ENCODE peak calls at places on chromosome 14, in seven cellular contexts. O, C, Q, X, B, L and G are unnamed samples.

GRCh38 chr14:73236752-73237218 is 521 bp upstream of the PAPLN start:
- ATAC-seq in O (no peak), C (no peak), Q (no peak), X (no peak), B (no peak), L (no peak), G (no peak)

GRCh38 chr14:105490318-105490571 is 801 bp upstream of the TEDC1 start:
- ATAC-seq in O (no peak), C (no peak), Q (peak), X (no peak), B (no peak), L (peak), G (peak)

GRCh38 chr14:68795602-68796417 is 2.9 kb upstream of the ZFP36L1 start:
- ATAC-seq in O (peak), C (peak), Q (peak), X (peak), B (peak), L (peak), G (peak)

GRCh38 chr14:20668969-20669368 is 15.4 kb upstream of the RNASE4 start:
- ATAC-seq in O (no peak), C (no peak), Q (no peak), X (no peak), B (no peak), L (no peak), G (no peak)

GRCh38 chr14:84857129-84857528 is 672.8 kb upstream of the FLRT2 start:
- ATAC-seq in O (no peak), C (no peak), Q (no peak), X (no peak), B (no peak), L (no peak), G (no peak)

GRCh38 chr14:88535149-88535548 is 19.7 kb downstream of the PTPN21 start:
- ATAC-seq in O (peak), C (peak), Q (peak), X (peak), B (peak), L (no peak), G (no peak)

GRCh38 chr14:99943620-99944019 is 121.6 kb upstream of the EVL start:
- ATAC-seq in O (no peak), C (peak), Q (no peak), X (no peak), B (no peak), L (no peak), G (no peak)

GRCh38 chr14:100860556-100861187 is 34.8 kb downstream of the MEG3 start:
- ATAC-seq in O (no peak), C (no peak), Q (no peak), X (peak), B (no peak), L (no peak), G (no peak)

GRCh38 chr14:70515796-70516195 is 19.0 kb downstream of the ADAM20 start:
- ATAC-seq in O (no peak), C (no peak), Q (no peak), X (no peak), B (no peak), L (peak), G (no peak)

GRCh38 chr14:63986789-63987533 is 134.2 kb downstream of the SYNE2 start:
- ATAC-seq in O (no peak), C (no peak), Q (no peak), X (no peak), B (no peak), L (peak), G (peak)

GRCh38 chr14:63707216-63707615 is 20.6 kb downstream of the SGPP1 start:
- ATAC-seq in O (no peak), C (no peak), Q (no peak), X (no peak), B (no peak), L (no peak), G (no peak)

GRCh38 chr14:93619176-93619793 is 169.0 kb downstream of the PRIMA1 start:
- ATAC-seq in O (peak), C (peak), Q (peak), X (no peak), B (no peak), L (peak), G (no peak)

GRCh38 chr14:59281613-59282012 is 93.1 kb downstream of the DAAM1 start:
- ATAC-seq in O (no peak), C (no peak), Q (no peak), X (no peak), B (no peak), L (no peak), G (peak)

GRCh38 chr14:94474581-94475031 is 1.4 kb downstream of the SERPINA9 start:
- ATAC-seq in O (no peak), C (no peak), Q (no peak), X (no peak), B (no peak), L (no peak), G (no peak)

GRCh38 chr14:91889477-91890211 is 22.3 kb upstream of the TC2N start:
- ATAC-seq in O (no peak), C (peak), Q (peak), X (no peak), B (no peak), L (no peak), G (peak)

GRCh38 chr14:68286667-68287066 is 467.1 kb downstream of the RAD51B start:
- ATAC-seq in O (no peak), C (no peak), Q (no peak), X (no peak), B (no peak), L (no peak), G (no peak)

GRCh38 chr14:95134304-95134933 is 22.9 kb downstream of the DICER1 start:
- ATAC-seq in O (peak), C (peak), Q (no peak), X (no peak), B (no peak), L (no peak), G (no peak)

GRCh38 chr14:35949933-35950332 is 123.8 kb downstream of the BRMS1L start:
- ATAC-seq in O (no peak), C (no peak), Q (peak), X (no peak), B (no peak), L (no peak), G (no peak)

GRCh38 chr14:88204221-88204620 is 118.8 kb downstream of the KCNK10 start:
- ATAC-seq in O (no peak), C (no peak), Q (no peak), X (no peak), B (no peak), L (no peak), G (no peak)

GRCh38 chr14:59044707-59045106 is 143.8 kb upstream of the DAAM1 start:
- ATAC-seq in O (no peak), C (no peak), Q (no peak), X (no peak), B (no peak), L (no peak), G (no peak)

GRCh38 chr14:100246136-100246535 is 7.2 kb downstream of the YY1 start:
- ATAC-seq in O (peak), C (peak), Q (no peak), X (peak), B (no peak), L (no peak), G (no peak)

GRCh38 chr14:67704018-67704417 is 2.3 kb downstream of the RDH12 start:
- ATAC-seq in O (no peak), C (peak), Q (no peak), X (no peak), B (no peak), L (no peak), G (no peak)

GRCh38 chr14:58072288-58073071 is 79.5 kb downstream of the ARMH4 start:
- ATAC-seq in O (peak), C (peak), Q (peak), X (peak), B (peak), L (peak), G (peak)

GRCh38 chr14:105817971-105818711 is 291.8 kb downstream of the TMEM121 start:
- ATAC-seq in O (peak), C (no peak), Q (no peak), X (no peak), B (no peak), L (no peak), G (no peak)

GRCh38 chr14:92040431-92041040 is 677 bp upstream of the TRIP11 start:
- ATAC-seq in O (peak), C (peak), Q (peak), X (peak), B (peak), L (no peak), G (no peak)

GRCh38 chr14:44782775-44783238 is 178.9 kb downstream of the KLHL28 start:
- ATAC-seq in O (no peak), C (no peak), Q (peak), X (no peak), B (no peak), L (no peak), G (no peak)

GRCh38 chr14:96380735-96381134 is 11.2 kb upstream of the AK7 start:
- ATAC-seq in O (peak), C (no peak), Q (no peak), X (no peak), B (no peak), L (no peak), G (no peak)

GRCh38 chr14:91946313-91947195 is 940 bp downstream of the FBLN5 start:
- ATAC-seq in O (no peak), C (no peak), Q (peak), X (no peak), B (no peak), L (no peak), G (peak)

GRCh38 chr14:100261621-100262020 is 22.7 kb downstream of the YY1 start:
- ATAC-seq in O (peak), C (no peak), Q (no peak), X (no peak), B (no peak), L (no peak), G (no peak)

GRCh38 chr14:70332015-70332414 is 27.5 kb downstream of the COX16 start:
- ATAC-seq in O (no peak), C (peak), Q (no peak), X (no peak), B (no peak), L (no peak), G (no peak)

GRCh38 chr14:67763158-67763822 is 53.1 kb downstream of the ZFYVE26 start:
- ATAC-seq in O (no peak), C (peak), Q (no peak), X (peak), B (no peak), L (no peak), G (no peak)

GRCh38 chr14:92582706-92583452 is 69.3 kb downstream of the RIN3 start:
- ATAC-seq in O (peak), C (no peak), Q (no peak), X (no peak), B (no peak), L (no peak), G (no peak)

GRCh38 chr14:32211068-32211404 is 8.0 kb upstream of the RNU6-8 start:
- ATAC-seq in O (no peak), C (no peak), Q (no peak), X (peak), B (no peak), L (no peak), G (no peak)

GRCh38 chr14:72523397-72524157 is 370.3 kb downstream of the DPF3 start:
- ATAC-seq in O (no peak), C (peak), Q (no peak), X (no peak), B (no peak), L (no peak), G (peak)

GRCh38 chr14:55270832-55271571 is at the start of gene FBXO34:
- ATAC-seq in O (peak), C (peak), Q (peak), X (peak), B (peak), L (peak), G (peak)

GRCh38 chr14:52922656-52923055 is 28.2 kb downstream of the FERMT2 start:
- ATAC-seq in O (no peak), C (no peak), Q (no peak), X (no peak), B (no peak), L (no peak), G (no peak)

GRCh38 chr14:52926994-52927393 is 23.9 kb downstream of the FERMT2 start:
- ATAC-seq in O (no peak), C (peak), Q (peak), X (peak), B (no peak), L (peak), G (peak)

GRCh38 chr14:52919971-52920370 is 30.9 kb downstream of the FERMT2 start:
- ATAC-seq in O (no peak), C (peak), Q (peak), X (no peak), B (no peak), L (peak), G (no peak)

GRCh38 chr14:52922059-52922458 is 28.8 kb downstream of the FERMT2 start:
- ATAC-seq in O (no peak), C (no peak), Q (no peak), X (no peak), B (no peak), L (no peak), G (no peak)

GRCh38 chr14:52923902-52924575 is 26.8 kb downstream of the FERMT2 start:
- ATAC-seq in O (peak), C (peak), Q (no peak), X (peak), B (peak), L (no peak), G (no peak)
- TF ChIP-seq CTCF in O (peak), C (peak), Q (no peak), X (peak), B (no peak), L (peak), G (peak)

DNA sequence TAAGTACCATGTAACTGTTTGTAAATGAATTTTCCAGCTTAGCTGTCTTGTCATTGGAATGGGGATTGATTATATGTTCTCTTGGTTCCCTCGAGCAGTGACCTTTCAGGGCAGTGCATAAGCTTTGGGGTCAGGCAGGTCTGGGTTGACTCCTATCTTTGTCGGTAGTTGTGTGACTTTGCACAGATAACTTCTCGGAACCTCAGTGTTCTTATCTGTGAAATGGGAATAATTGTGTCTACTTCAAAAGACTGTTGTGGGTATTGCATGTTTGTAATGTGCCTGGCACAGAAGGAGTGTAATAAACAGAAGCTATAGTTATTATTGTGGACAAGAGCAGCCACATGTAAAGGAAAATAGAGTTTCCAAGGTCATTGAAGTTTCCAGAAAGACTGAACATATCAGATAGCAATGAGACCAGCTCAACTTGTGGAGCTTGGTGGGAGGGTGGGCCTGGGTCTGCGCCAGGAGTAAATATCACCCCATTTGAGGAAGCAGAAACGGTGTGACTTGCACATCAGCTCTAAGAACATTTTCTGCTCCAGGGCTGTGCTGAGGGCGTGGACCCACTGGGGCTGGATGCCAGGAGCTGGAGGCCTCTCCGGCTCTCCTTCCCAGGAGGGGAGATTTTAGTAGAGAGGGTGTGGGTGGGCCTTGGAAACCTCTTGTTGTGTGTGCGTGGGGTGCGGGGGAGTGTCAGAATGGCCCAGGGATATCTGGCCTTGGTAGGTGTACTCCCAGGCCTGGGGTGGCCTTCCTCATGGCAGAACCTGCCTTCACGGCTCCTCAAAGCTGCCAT is 19.8 kb downstream of the FOS start:
- ATAC-seq in O (no peak), C (no peak), Q (no peak), X (no peak), B (peak), L (no peak), G (peak)
- TF ChIP-seq POLR2A in O (no peak), C (peak), Q (peak), X (no peak), B (no peak), L (no peak), G (no peak)

DNA sequence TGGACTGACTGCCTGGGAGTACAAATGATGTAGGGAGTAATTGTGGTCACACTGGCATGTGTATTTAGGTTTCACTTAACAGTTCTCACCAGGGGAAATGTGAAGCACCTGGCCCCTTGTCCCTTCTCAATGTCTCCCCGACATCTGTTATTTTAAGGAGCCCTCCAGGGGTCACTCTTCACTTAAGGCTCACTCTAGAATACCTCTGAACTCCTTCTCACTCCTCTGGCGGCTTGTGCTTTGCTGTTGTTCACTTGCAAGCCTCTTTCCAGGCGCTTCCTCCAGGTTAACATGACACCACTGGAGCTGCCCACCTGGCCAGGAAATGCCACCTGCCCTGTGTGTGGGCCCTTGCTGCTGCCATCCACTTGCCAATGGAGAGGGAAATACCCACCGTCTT is 56.5 kb upstream of the GZMB start:
- ATAC-seq in O (peak), C (no peak), Q (no peak), X (peak), B (no peak), L (no peak), G (no peak)
- TF ChIP-seq CTCF in O (peak), C (no peak), Q (no peak), X (peak), B (no peak), L (no peak), G (no peak)

GRCh38 chr14:60648934-60649814 is at the start of gene SIX1:
- ATAC-seq in O (peak), C (peak), Q (peak), X (peak), B (peak), L (peak), G (peak)
- TF ChIP-seq POLR2A in O (no peak), C (no peak), Q (no peak), X (peak), B (no peak), L (peak), G (no peak)

GRCh38 chr14:21796912-21797311 is 123.3 kb upstream of the OR4E1 start:
- ATAC-seq in O (no peak), C (no peak), Q (no peak), X (no peak), B (no peak), L (no peak), G (no peak)
- TF ChIP-seq CTCF in O (no peak), C (no peak), Q (no peak), X (no peak), B (no peak), L (no peak), G (no peak)

GRCh38 chr14:103343905-103344797 is 10.1 kb downstream of the EIF5 start:
- ATAC-seq in O (peak), C (no peak), Q (no peak), X (no peak), B (no peak), L (no peak), G (no peak)
- TF ChIP-seq POLR2A in O (peak), C (no peak), Q (no peak), X (peak), B (no peak), L (no peak), G (no peak)

GRCh38 chr14:76489667-76490066 is 113.7 kb downstream of the ESRRB start:
- ATAC-seq in O (no peak), C (no peak), Q (no peak), X (no peak), B (no peak), L (no peak), G (no peak)

GRCh38 chr14:76480426-76480825 is 104.5 kb downstream of the ESRRB start:
- ATAC-seq in O (no peak), C (no peak), Q (no peak), X (no peak), B (no peak), L (no peak), G (no peak)

GRCh38 chr14:76486251-76486743 is 110.4 kb downstream of the ESRRB start:
- ATAC-seq in O (peak), C (no peak), Q (no peak), X (no peak), B (no peak), L (no peak), G (no peak)

GRCh38 chr14:76488551-76488950 is 112.6 kb downstream of the ESRRB start:
- ATAC-seq in O (no peak), C (no peak), Q (no peak), X (no peak), B (no peak), L (no peak), G (no peak)

GRCh38 chr14:76484355-76484754 is 108.4 kb downstream of the ESRRB start:
- ATAC-seq in O (no peak), C (no peak), Q (no peak), X (peak), B (no peak), L (no peak), G (no peak)
- TF ChIP-seq CTCF in O (peak), C (no peak), Q (no peak), X (peak), B (no peak), L (no peak), G (no peak)

GRCh38 chr14:102316048-102316745 is 3.3 kb upstream of the ZNF839 start:
- ATAC-seq in O (peak), C (peak), Q (no peak), X (no peak), B (no peak), L (no peak), G (no peak)

GRCh38 chr14:102318781-102319276 is 717 bp upstream of the ZNF839 start:
- ATAC-seq in O (no peak), C (no peak), Q (no peak), X (no peak), B (no peak), L (no peak), G (peak)

GRCh38 chr14:102314242-102315011 is 5.1 kb upstream of the ZNF839 start:
- ATAC-seq in O (peak), C (peak), Q (peak), X (peak), B (peak), L (peak), G (peak)

GRCh38 chr14:102317564-102318248 is 1.8 kb upstream of the ZNF839 start:
- ATAC-seq in O (peak), C (no peak), Q (no peak), X (peak), B (peak), L (no peak), G (no peak)

GRCh38 chr14:102316746-102317563 is 2.6 kb upstream of the ZNF839 start:
- ATAC-seq in O (peak), C (peak), Q (peak), X (peak), B (peak), L (peak), G (peak)
- TF ChIP-seq POLR2A in O (no peak), C (no peak), Q (peak), X (peak), B (no peak), L (no peak), G (no peak)